ENCODE peak calls at places on chromosomes 7 and 10, in four cellular contexts. S is GM12865, I is astrocyte, K is GM23338. F is an unnamed sample.

GRCh38 chr7:50687575-50688261 is 95.0 kb downstream of the GRB10 start:
- DNase-seq in K (no peak), I (peak; percentile 66), S (no peak), F (peak; percentile 62)

GRCh38 chr10:63491558-63492316 is 26.0 kb upstream of the JMJD1C start:
- DNase-seq in S (no peak), K (peak; percentile 24), I (peak; percentile 53), F (peak; percentile 63)

GRCh38 chr7:73992104-73992562 is 35.8 kb upstream of the ELN start:
- DNase-seq in K (no peak), S (no peak), I (peak; percentile 86), F (peak; percentile 66)

GRCh38 chr10:130764651-130765050 is 546.9 kb downstream of the TCERG1L start:
- DNase-seq in S (no peak), K (no peak), I (no peak), F (no peak)

GRCh38 chr7:20647051-20647450 is 31.6 kb downstream of the ABCB5 start:
- DNase-seq in I (peak; percentile 52), K (no peak), S (no peak), F (no peak)

GRCh38 chr10:119688033-119688508 is 36.9 kb downstream of the BAG3 start:
- DNase-seq in I (no peak), S (peak; percentile 64), K (peak; percentile 63), F (no peak)

GRCh38 chr7:44891372-44891771 is 6.0 kb upstream of the PURB start:
- DNase-seq in S (no peak), K (no peak), I (no peak), F (no peak)

GRCh38 chr10:71371750-71372166 is 25.0 kb upstream of the CDH23 start:
- DNase-seq in S (peak; percentile 83), K (no peak), I (no peak), F (no peak)

GRCh38 chr7:24907311-24907886 is 72.6 kb downstream of the OSBPL3 start:
- DNase-seq in S (peak; percentile 68), K (no peak), I (peak; percentile 85), F (no peak)

GRCh38 chr7:54615545-54615944 is 73.4 kb downstream of the VSTM2A start:
- DNase-seq in K (no peak), I (peak; percentile 22), S (no peak), F (no peak)

GRCh38 chr10:18010050-18010449 is 58.3 kb downstream of the SLC39A12 start:
- DNase-seq in S (no peak), K (no peak), I (peak; percentile 63), F (no peak)

GRCh38 chr7:18607025-18607424 is 111.5 kb downstream of the HDAC9 start:
- DNase-seq in I (peak; percentile 62), K (no peak), S (no peak), F (peak; percentile 5)

GRCh38 chr10:45353176-45353575 is 20.8 kb upstream of the ALOX5 start:
- DNase-seq in I (no peak), K (no peak), S (peak; percentile 74), F (no peak)

GRCh38 chr7:5302577-5302976 is 19.8 kb downstream of the SLC29A4 start:
- DNase-seq in I (no peak), S (no peak), K (no peak), F (no peak)
- TF ChIP-seq CTCF in I (no peak), S (no peak), K (no peak), F (no peak)

DNA sequence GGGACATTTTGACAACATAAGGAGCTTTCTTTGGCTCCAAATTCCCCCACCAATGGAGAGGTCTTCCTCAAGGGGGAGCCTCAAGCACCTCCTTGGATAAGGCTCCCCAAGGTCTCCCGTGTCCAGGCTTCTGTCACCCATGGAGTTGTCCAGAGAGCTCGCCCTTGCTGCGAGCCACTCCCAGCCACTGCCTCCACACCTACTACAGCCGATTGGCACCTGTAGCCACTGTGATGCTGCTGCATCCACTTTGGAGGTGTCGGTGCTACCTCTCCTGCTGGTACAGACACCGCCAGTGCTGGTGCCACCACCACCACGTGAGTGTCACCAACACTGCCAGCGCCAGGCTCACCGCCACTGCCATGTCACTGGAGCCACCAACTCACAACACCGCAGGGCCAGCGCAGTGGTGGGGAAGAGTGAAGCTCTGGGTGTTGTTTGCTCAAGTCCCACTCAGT is 22.1 kb upstream of the ENO4 start:
- DNase-seq in K (peak; percentile 55), S (no peak), I (no peak), F (no peak)
- TF ChIP-seq CTCF in K (peak; percentile 38), S (no peak), I (no peak), F (peak; percentile 14)

GRCh38 chr7:36278767-36279171 is 110.9 kb upstream of the ANLN start:
- DNase-seq in K (peak; percentile 68), I (peak; percentile 74), S (no peak), F (no peak)
- TF ChIP-seq CTCF in K (no peak), I (no peak), S (no peak), F (no peak)

GRCh38 chr7:27723086-27723485 is 16.9 kb upstream of the TAX1BP1 start:
- DNase-seq in I (no peak), K (peak; percentile 26), S (no peak), F (no peak)
- TF ChIP-seq CTCF in I (no peak), K (no peak), S (no peak), F (peak; percentile 16)

DNA sequence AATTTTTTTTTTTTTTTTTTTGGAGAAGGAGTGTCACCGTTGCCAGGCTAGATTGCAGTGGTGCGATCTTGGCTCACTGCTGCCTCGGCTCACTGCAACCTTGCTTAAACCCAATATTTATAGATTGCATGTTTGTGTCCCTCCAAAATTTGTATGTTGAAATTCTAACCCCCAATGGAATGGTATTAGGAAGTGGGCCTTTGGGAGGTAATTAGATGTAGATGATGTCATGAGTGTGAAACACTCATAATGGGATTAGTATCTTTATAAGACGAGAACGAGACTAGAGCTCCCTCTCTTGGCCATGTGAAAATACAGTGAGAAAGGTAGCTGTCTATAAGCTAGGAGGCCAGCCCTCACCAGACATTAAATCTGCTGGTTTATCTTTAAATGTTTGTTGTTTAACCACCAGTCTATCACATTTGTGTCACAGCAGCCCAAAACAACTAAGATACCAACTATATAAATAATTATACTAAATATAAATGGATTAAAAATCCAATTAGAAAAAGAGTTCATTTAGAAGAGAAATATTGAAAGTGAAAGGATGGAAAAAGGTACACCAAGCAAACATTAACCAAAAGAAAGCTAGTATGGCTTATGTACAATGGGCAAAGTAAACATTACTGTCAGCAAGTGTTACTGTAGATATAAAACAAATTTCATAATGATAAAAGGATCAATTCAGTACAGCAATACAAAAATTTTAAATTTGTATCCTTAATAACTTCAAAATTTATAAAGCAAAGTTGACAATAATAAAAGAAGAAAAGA is 9.3 kb downstream of the TCAF1 start:
- DNase-seq in K (peak; percentile 81), S (peak; percentile 65), I (peak; percentile 15), F (no peak)
- TF ChIP-seq CTCF in K (peak; percentile 78), S (peak; percentile 60), I (peak; percentile 47), F (peak; percentile 1)

DNA sequence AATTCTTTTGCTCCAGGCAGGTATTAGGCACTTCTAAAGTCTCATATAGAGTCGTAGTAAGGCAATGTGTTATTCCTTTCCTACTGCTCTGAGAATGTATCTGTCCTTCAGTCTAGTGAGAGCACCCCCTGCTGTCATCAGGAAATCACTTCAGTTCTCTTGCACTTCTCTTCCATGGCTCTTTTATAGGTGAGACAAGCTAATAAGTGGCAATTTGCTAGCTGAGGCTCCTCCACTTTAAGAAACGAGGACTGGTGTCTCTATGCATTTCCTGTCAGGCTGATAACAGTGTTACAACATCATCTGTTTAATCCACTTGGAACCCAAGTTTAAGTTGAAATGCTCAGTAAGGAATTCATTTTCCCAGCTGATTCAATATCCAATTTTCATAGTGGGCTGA is 350.6 kb downstream of the TFEC start:
- DNase-seq in K (peak; percentile 82), I (peak; percentile 25), S (peak; percentile 49), F (no peak)
- TF ChIP-seq CTCF in K (peak; percentile 53), I (peak; percentile 43), S (peak; percentile 33), F (peak; percentile 24)

DNA sequence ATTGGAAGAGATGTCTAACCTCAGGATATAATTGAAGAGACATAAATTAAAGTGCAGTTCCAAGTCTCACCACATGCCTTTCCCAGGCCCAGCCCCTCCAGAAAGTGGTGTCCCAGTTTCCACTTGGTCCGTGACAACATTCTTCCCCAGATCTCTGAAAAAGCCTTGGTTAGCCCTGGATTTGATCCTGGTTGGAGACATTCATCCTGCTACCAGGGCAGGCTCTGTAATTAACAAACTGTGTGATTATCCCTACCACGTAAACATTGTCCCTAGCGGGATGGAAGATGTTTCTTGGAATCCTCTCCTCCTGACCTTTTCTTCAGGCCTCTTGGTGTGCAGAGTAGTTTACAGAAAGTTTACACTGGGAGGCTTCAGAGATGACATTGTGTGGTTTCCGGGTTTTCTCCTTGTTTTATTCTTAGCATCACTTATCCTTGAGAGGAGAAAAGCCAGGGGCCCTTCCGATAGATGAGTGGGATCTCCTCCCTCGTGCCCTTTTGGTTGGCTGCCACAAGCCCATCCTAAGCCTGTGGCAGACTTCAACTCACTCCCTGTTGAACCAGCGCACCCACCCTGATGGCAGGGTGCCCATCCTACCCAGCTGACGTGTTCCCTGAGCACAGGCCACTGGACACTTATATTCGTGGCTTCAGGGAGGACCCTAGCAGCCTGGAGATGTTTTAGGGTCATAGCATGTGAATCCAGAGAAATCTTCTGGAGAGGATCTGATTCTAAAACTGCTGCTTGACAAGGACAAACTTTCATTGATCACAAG is 83.9 kb downstream of the COL13A1 start:
- DNase-seq in S (no peak), K (peak; percentile 58), I (no peak), F (no peak)
- TF ChIP-seq CTCF in S (peak; percentile 14), K (peak; percentile 54), I (peak; percentile 43), F (peak; percentile 34)

GRCh38 chr7:29126804-29127203 is 19.5 kb downstream of the CPVL start:
- DNase-seq in I (no peak), K (no peak), S (no peak), F (no peak)
- TF ChIP-seq CTCF in I (no peak), K (no peak), S (no peak), F (no peak)

GRCh38 chr10:123327450-123327849 is 173.2 kb downstream of the BUB3 start:
- DNase-seq in K (no peak), S (peak; percentile 89), I (no peak), F (no peak)
- TF ChIP-seq CTCF in K (no peak), S (no peak), I (no peak), F (no peak)

DNA sequence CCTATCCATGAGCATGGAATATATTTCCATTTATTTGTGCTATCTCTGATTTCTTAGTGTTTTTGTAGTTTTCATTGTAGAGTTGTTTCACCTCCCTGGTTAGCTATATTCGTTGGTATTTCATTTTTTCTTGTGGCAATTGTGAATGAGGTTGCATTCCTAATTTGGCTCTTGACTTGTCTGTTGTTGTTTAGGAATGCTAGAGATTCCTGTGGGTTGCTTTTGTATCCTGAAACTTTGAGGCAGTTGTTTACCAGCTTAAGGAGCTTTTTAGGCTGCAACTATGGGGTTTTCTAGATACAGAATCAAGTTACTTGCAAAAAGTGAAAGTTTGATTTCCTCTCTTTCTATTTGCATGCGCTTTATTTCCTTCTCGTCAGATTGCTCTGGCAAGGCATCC is 304.7 kb upstream of the GRM3 start:
- DNase-seq in I (no peak), K (peak; percentile 63), S (no peak), F (no peak)
- TF ChIP-seq CTCF in I (no peak), K (no peak), S (no peak), F (no peak)